ENCODE peak calls at places on chromosomes 6 and 20, in eight cellular contexts. One of them, this sample, is unnamed.

GRCh38 chr20:43959079-43959919 is 44.6 kb downstream of the TOX2 start:
- DNase-seq in GM10248: no peak
- DNase-seq in testis: peak
- DNase-seq in progenitor cell of endocrine pancreas: no peak
- DNase-seq in Panc1: no peak
- DNase-seq in bronchial epithelial cell: no peak
- DNase-seq in brain microvascular endothelial cell: no peak
- DNase-seq in cardiac fibroblast: peak
- DNase-seq in this sample: no peak

GRCh38 chr6:44245912-44246662 is 814 bp upstream of the HSP90AB1 start:
- DNase-seq in GM10248: peak
- DNase-seq in testis: peak
- DNase-seq in progenitor cell of endocrine pancreas: peak
- DNase-seq in bronchial epithelial cell: peak
- DNase-seq in brain microvascular endothelial cell: peak
- DNase-seq in Panc1: no peak
- DNase-seq in cardiac fibroblast: peak
- DNase-seq in this sample: peak

GRCh38 chr20:62117362-62117646 is 5.0 kb upstream of the LSM14B start:
- DNase-seq in testis: peak
- DNase-seq in GM10248: no peak
- DNase-seq in bronchial epithelial cell: no peak
- DNase-seq in Panc1: no peak
- DNase-seq in brain microvascular endothelial cell: no peak
- DNase-seq in cardiac fibroblast: no peak
- DNase-seq in progenitor cell of endocrine pancreas: no peak
- DNase-seq in this sample: no peak

GRCh38 chr6:169962604-169963469 is 211.4 kb downstream of the ERMARD start:
- DNase-seq in testis: no peak
- DNase-seq in GM10248: no peak
- DNase-seq in cardiac fibroblast: no peak
- DNase-seq in brain microvascular endothelial cell: no peak
- DNase-seq in progenitor cell of endocrine pancreas: no peak
- DNase-seq in bronchial epithelial cell: no peak
- DNase-seq in Panc1: no peak
- DNase-seq in this sample: no peak

GRCh38 chr6:35092362-35093117 is 48.6 kb downstream of the TCP11 start:
- DNase-seq in testis: no peak
- DNase-seq in brain microvascular endothelial cell: peak
- DNase-seq in cardiac fibroblast: peak
- DNase-seq in progenitor cell of endocrine pancreas: no peak
- DNase-seq in Panc1: no peak
- DNase-seq in bronchial epithelial cell: peak
- DNase-seq in GM10248: no peak
- DNase-seq in this sample: no peak

GRCh38 chr20:53750827-53751393 is 157.3 kb upstream of the ZNF217 start:
- DNase-seq in progenitor cell of endocrine pancreas: no peak
- DNase-seq in testis: no peak
- DNase-seq in bronchial epithelial cell: no peak
- DNase-seq in cardiac fibroblast: peak
- DNase-seq in Panc1: no peak
- DNase-seq in GM10248: no peak
- DNase-seq in brain microvascular endothelial cell: peak
- DNase-seq in this sample: no peak

GRCh38 chr6:110513001-110513400 is 36.6 kb upstream of the SLC22A16 start:
- DNase-seq in brain microvascular endothelial cell: no peak
- DNase-seq in Panc1: no peak
- DNase-seq in GM10248: no peak
- DNase-seq in cardiac fibroblast: peak
- DNase-seq in testis: no peak
- DNase-seq in progenitor cell of endocrine pancreas: no peak
- DNase-seq in bronchial epithelial cell: peak
- DNase-seq in this sample: no peak

GRCh38 chr20:53621482-53622246 is 28.0 kb upstream of the ZNF217 start:
- DNase-seq in testis: peak
- DNase-seq in bronchial epithelial cell: peak
- DNase-seq in cardiac fibroblast: peak
- DNase-seq in brain microvascular endothelial cell: no peak
- DNase-seq in GM10248: no peak
- DNase-seq in progenitor cell of endocrine pancreas: no peak
- DNase-seq in Panc1: peak
- DNase-seq in this sample: no peak

GRCh38 chr20:33176101-33176500 is 8.1 kb downstream of the BPIFA2 start:
- DNase-seq in testis: no peak
- DNase-seq in Panc1: no peak
- DNase-seq in cardiac fibroblast: no peak
- DNase-seq in bronchial epithelial cell: no peak
- DNase-seq in GM10248: no peak
- DNase-seq in progenitor cell of endocrine pancreas: no peak
- DNase-seq in brain microvascular endothelial cell: no peak
- DNase-seq in this sample: no peak

GRCh38 chr6:31332637-31333602 is 24.1 kb downstream of the HLA-B start:
- DNase-seq in brain microvascular endothelial cell: no peak
- DNase-seq in GM10248: no peak
- DNase-seq in testis: no peak
- DNase-seq in bronchial epithelial cell: no peak
- DNase-seq in cardiac fibroblast: no peak
- DNase-seq in Panc1: no peak
- DNase-seq in progenitor cell of endocrine pancreas: no peak
- DNase-seq in this sample: no peak

GRCh38 chr6:151808331-151809241 is 1.1 kb downstream of the ESR1 start:
- DNase-seq in bronchial epithelial cell: no peak
- DNase-seq in progenitor cell of endocrine pancreas: no peak
- DNase-seq in Panc1: no peak
- DNase-seq in brain microvascular endothelial cell: no peak
- DNase-seq in testis: no peak
- DNase-seq in cardiac fibroblast: no peak
- DNase-seq in GM10248: no peak
- DNase-seq in this sample: peak

GRCh38 chr6:53752856-53753255 is 41.9 kb upstream of the LRRC1 start:
- DNase-seq in testis: no peak
- DNase-seq in progenitor cell of endocrine pancreas: no peak
- DNase-seq in GM10248: no peak
- DNase-seq in bronchial epithelial cell: peak
- DNase-seq in cardiac fibroblast: peak
- DNase-seq in Panc1: no peak
- DNase-seq in brain microvascular endothelial cell: no peak
- DNase-seq in this sample: no peak

GRCh38 chr6:12537389-12537788 is 179.2 kb upstream of the PHACTR1 start:
- DNase-seq in brain microvascular endothelial cell: peak
- DNase-seq in cardiac fibroblast: peak
- DNase-seq in testis: no peak
- DNase-seq in Panc1: no peak
- DNase-seq in GM10248: no peak
- DNase-seq in progenitor cell of endocrine pancreas: no peak
- DNase-seq in bronchial epithelial cell: no peak
- DNase-seq in this sample: no peak

GRCh38 chr6:130322673-130323268 is 43.0 kb upstream of the TMEM200A start:
- DNase-seq in GM10248: peak
- DNase-seq in Panc1: peak
- DNase-seq in testis: peak
- DNase-seq in cardiac fibroblast: peak
- DNase-seq in bronchial epithelial cell: peak
- DNase-seq in progenitor cell of endocrine pancreas: no peak
- DNase-seq in brain microvascular endothelial cell: peak
- DNase-seq in this sample: no peak

GRCh38 chr20:63314015-63314471 is 21.1 kb downstream of the COL20A1 start:
- DNase-seq in bronchial epithelial cell: no peak
- DNase-seq in testis: no peak
- DNase-seq in progenitor cell of endocrine pancreas: no peak
- DNase-seq in Panc1: no peak
- DNase-seq in GM10248: no peak
- DNase-seq in brain microvascular endothelial cell: no peak
- DNase-seq in cardiac fibroblast: no peak
- DNase-seq in this sample: no peak

GRCh38 chr6:130577178-130577919 is 211.5 kb downstream of the TMEM200A start:
- DNase-seq in testis: no peak
- DNase-seq in Panc1: no peak
- DNase-seq in progenitor cell of endocrine pancreas: no peak
- DNase-seq in cardiac fibroblast: no peak
- DNase-seq in bronchial epithelial cell: no peak
- DNase-seq in brain microvascular endothelial cell: no peak
- DNase-seq in GM10248: no peak
- DNase-seq in this sample: no peak

DNA sequence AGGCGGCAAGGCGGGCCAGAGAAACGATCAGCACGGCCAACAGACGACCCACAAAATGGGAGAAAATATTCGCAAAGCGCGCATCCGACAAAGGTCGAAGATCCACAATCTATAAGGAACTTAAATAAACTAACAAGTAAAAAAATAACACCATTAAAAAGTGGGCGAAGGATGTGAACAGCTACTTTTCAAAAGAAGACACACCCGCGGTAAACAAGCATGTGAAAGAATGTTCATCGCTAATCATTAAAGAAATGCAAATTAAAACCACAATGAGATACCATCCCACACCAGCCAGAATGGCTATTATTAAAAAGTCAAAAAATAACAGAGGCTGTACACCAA is 117.8 kb upstream of the SIRPA start:
- DNase-seq in GM10248: no peak
- DNase-seq in testis: no peak
- DNase-seq in progenitor cell of endocrine pancreas: no peak
- DNase-seq in brain microvascular endothelial cell: no peak
- DNase-seq in cardiac fibroblast: no peak
- DNase-seq in Panc1: no peak
- DNase-seq in bronchial epithelial cell: no peak
- DNase-seq in this sample: no peak
- TF ChIP-seq CTCF in GM10248: no peak
- TF ChIP-seq CTCF in testis: no peak
- TF ChIP-seq CTCF in progenitor cell of endocrine pancreas: no peak
- TF ChIP-seq CTCF in brain microvascular endothelial cell: no peak
- TF ChIP-seq CTCF in cardiac fibroblast: no peak
- TF ChIP-seq CTCF in Panc1: no peak
- TF ChIP-seq CTCF in bronchial epithelial cell: no peak
- TF ChIP-seq CTCF in this sample: no peak

GRCh38 chr20:47338131-47338628 is 18.3 kb downstream of the ZMYND8 start:
- DNase-seq in brain microvascular endothelial cell: no peak
- DNase-seq in cardiac fibroblast: no peak
- DNase-seq in progenitor cell of endocrine pancreas: no peak
- DNase-seq in Panc1: no peak
- DNase-seq in testis: peak
- DNase-seq in GM10248: no peak
- DNase-seq in bronchial epithelial cell: no peak
- DNase-seq in this sample: no peak

GRCh38 chr20:47334022-47334551 is 22.4 kb downstream of the ZMYND8 start:
- DNase-seq in cardiac fibroblast: peak
- DNase-seq in progenitor cell of endocrine pancreas: no peak
- DNase-seq in bronchial epithelial cell: peak
- DNase-seq in GM10248: no peak
- DNase-seq in Panc1: peak
- DNase-seq in testis: no peak
- DNase-seq in brain microvascular endothelial cell: peak
- DNase-seq in this sample: peak

GRCh38 chr20:47337413-47337812 is 19.1 kb downstream of the ZMYND8 start:
- DNase-seq in Panc1: no peak
- DNase-seq in GM10248: no peak
- DNase-seq in cardiac fibroblast: no peak
- DNase-seq in testis: no peak
- DNase-seq in brain microvascular endothelial cell: no peak
- DNase-seq in progenitor cell of endocrine pancreas: no peak
- DNase-seq in bronchial epithelial cell: no peak
- DNase-seq in this sample: no peak

GRCh38 chr20:47336013-47336754 is 20.3 kb downstream of the ZMYND8 start:
- DNase-seq in testis: peak
- DNase-seq in brain microvascular endothelial cell: no peak
- DNase-seq in progenitor cell of endocrine pancreas: no peak
- DNase-seq in GM10248: no peak
- DNase-seq in bronchial epithelial cell: no peak
- DNase-seq in cardiac fibroblast: peak
- DNase-seq in Panc1: no peak
- DNase-seq in this sample: peak

GRCh38 chr20:47335251-47336012 is 21.1 kb downstream of the ZMYND8 start:
- DNase-seq in GM10248: no peak
- DNase-seq in brain microvascular endothelial cell: no peak
- DNase-seq in bronchial epithelial cell: no peak
- DNase-seq in cardiac fibroblast: no peak
- DNase-seq in Panc1: no peak
- DNase-seq in progenitor cell of endocrine pancreas: no peak
- DNase-seq in testis: no peak
- DNase-seq in this sample: no peak
- TF ChIP-seq CTCF in GM10248: no peak
- TF ChIP-seq CTCF in brain microvascular endothelial cell: no peak
- TF ChIP-seq CTCF in bronchial epithelial cell: no peak
- TF ChIP-seq CTCF in cardiac fibroblast: no peak
- TF ChIP-seq CTCF in Panc1: no peak
- TF ChIP-seq CTCF in progenitor cell of endocrine pancreas: no peak
- TF ChIP-seq CTCF in testis: no peak
- TF ChIP-seq CTCF in this sample: no peak

DNA sequence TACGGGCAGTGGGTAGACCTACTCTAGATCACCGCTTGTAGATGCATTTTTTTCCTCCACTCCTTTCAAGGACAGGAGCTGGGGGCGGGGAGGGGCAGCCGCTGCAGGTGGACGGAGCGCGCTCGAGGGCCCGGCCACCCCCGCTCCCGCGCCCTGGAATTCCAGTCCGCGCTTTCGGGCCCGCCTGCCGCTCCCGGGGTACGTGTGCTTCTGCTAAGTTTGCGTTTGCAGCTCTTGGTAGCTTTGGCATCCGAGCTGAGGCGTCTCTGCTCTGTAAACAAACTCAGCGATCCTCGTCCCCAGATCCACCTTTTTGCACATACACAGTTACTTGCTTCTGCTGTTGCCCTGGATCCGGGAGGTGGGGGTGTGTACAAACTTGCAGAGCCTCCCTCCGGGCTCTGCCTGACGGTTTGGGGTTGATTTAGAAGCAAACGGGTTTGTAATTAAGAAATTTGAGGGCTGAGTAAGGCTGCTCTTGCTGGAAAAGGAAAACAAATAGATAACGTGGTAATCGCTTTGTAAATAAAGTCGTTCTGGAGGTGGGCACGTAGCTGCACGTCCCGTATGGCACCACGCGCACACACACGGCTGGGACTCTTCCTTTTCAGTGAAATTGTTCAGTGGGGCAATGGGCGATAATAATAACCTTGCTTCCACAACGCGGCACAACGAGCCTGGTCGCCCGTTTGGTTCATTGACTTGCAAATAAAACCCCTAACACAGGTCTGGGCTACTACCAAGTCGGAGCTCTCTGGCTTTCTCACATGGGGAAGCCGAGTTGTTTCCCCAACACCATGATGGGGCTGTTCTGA is 998 bp upstream of the CITED2 start:
- DNase-seq in brain microvascular endothelial cell: peak
- DNase-seq in testis: peak
- DNase-seq in bronchial epithelial cell: peak
- DNase-seq in cardiac fibroblast: peak
- DNase-seq in Panc1: peak
- DNase-seq in progenitor cell of endocrine pancreas: peak
- DNase-seq in GM10248: peak
- DNase-seq in this sample: peak
- TF ChIP-seq CTCF in brain microvascular endothelial cell: peak
- TF ChIP-seq CTCF in testis: no peak
- TF ChIP-seq CTCF in bronchial epithelial cell: peak
- TF ChIP-seq CTCF in cardiac fibroblast: no peak
- TF ChIP-seq CTCF in Panc1: no peak
- TF ChIP-seq CTCF in progenitor cell of endocrine pancreas: no peak
- TF ChIP-seq CTCF in GM10248: no peak
- TF ChIP-seq CTCF in this sample: no peak

GRCh38 chr6:18042536-18043145 is 55.2 kb upstream of the KIF13A start:
- DNase-seq in progenitor cell of endocrine pancreas: no peak
- DNase-seq in GM10248: no peak
- DNase-seq in bronchial epithelial cell: no peak
- DNase-seq in testis: no peak
- DNase-seq in cardiac fibroblast: no peak
- DNase-seq in brain microvascular endothelial cell: no peak
- DNase-seq in Panc1: no peak
- DNase-seq in this sample: no peak
- TF ChIP-seq CTCF in progenitor cell of endocrine pancreas: no peak
- TF ChIP-seq CTCF in GM10248: no peak
- TF ChIP-seq CTCF in bronchial epithelial cell: no peak
- TF ChIP-seq CTCF in testis: no peak
- TF ChIP-seq CTCF in cardiac fibroblast: no peak
- TF ChIP-seq CTCF in brain microvascular endothelial cell: no peak
- TF ChIP-seq CTCF in Panc1: no peak
- TF ChIP-seq CTCF in this sample: no peak

GRCh38 chr6:3019749-3020320 is 20.1 kb downstream of the NQO2 start:
- DNase-seq in GM10248: no peak
- DNase-seq in Panc1: no peak
- DNase-seq in testis: no peak
- DNase-seq in bronchial epithelial cell: no peak
- DNase-seq in brain microvascular endothelial cell: no peak
- DNase-seq in progenitor cell of endocrine pancreas: no peak
- DNase-seq in cardiac fibroblast: no peak
- DNase-seq in this sample: no peak
- TF ChIP-seq CTCF in GM10248: no peak
- TF ChIP-seq CTCF in Panc1: no peak
- TF ChIP-seq CTCF in testis: no peak
- TF ChIP-seq CTCF in bronchial epithelial cell: no peak
- TF ChIP-seq CTCF in brain microvascular endothelial cell: no peak
- TF ChIP-seq CTCF in progenitor cell of endocrine pancreas: no peak
- TF ChIP-seq CTCF in cardiac fibroblast: no peak
- TF ChIP-seq CTCF in this sample: no peak